ENCODE peak calls at places on chromosomes 4 and X, in six cellular contexts. I, Z, P, K, C and O are unnamed samples.

GRCh38 chr4:79241846-79242245 is 84.0 kb downstream of the NAA11 start:
- DNase-seq in I (no peak), C (no peak), K (peak), P (peak), Z (no peak), O (no peak)

GRCh38 chr4:73976716-73977115 is 5.1 kb downstream of the PF4 start:
- DNase-seq in I (no peak), P (no peak), Z (no peak), K (no peak), C (no peak), O (no peak)

GRCh38 chrX:152819732-152820131 is 10.8 kb downstream of the CETN2 start:
- DNase-seq in Z (no peak), I (peak), C (no peak), K (no peak), P (no peak), O (no peak)

GRCh38 chr4:7031526-7032449 is 11.4 kb upstream of the TADA2B start:
- DNase-seq in K (no peak), Z (no peak), P (no peak), C (no peak), I (no peak), O (no peak)

GRCh38 chr4:20338841-20339240 is 87.1 kb downstream of the SLIT2 start:
- DNase-seq in I (no peak), K (no peak), C (no peak), Z (no peak), P (no peak), O (no peak)

GRCh38 chrX:2513120-2513664 is 12.4 kb upstream of the DHRSX start:
- DNase-seq in I (no peak), P (no peak), K (no peak), C (no peak), Z (no peak), O (no peak)

GRCh38 chrX:14533867-14534266 is 4.5 kb downstream of the GLRA2 start:
- DNase-seq in P (no peak), Z (no peak), K (no peak), C (no peak), I (no peak), O (no peak)

GRCh38 chrX:69968956-69969355 is 80.8 kb downstream of the AWAT2 start:
- DNase-seq in I (no peak), Z (no peak), C (no peak), K (no peak), P (no peak), O (peak)

GRCh38 chr4:139764686-139765085 is 99.1 kb downstream of the MGST2 start:
- DNase-seq in I (no peak), K (no peak), P (no peak), Z (no peak), C (no peak), O (peak)

GRCh38 chr4:68732653-68733466 is 62.4 kb upstream of the UGT2B15 start:
- DNase-seq in K (no peak), I (no peak), Z (no peak), P (no peak), C (no peak), O (no peak)

GRCh38 chr4:39051454-39051853 is 10.6 kb upstream of the KLHL5 start:
- DNase-seq in K (no peak), P (no peak), Z (no peak), C (no peak), I (no peak), O (no peak)

GRCh38 chr4:138816883-138817282 is 198.7 kb upstream of the NOCT start:
- DNase-seq in C (no peak), K (no peak), I (no peak), Z (no peak), P (no peak), O (no peak)

GRCh38 chrX:57565198-57565597 is 26.6 kb upstream of the ZXDB start:
- DNase-seq in C (no peak), K (no peak), Z (no peak), P (peak), I (no peak), O (no peak)

GRCh38 chr4:121072080-121072835 is at the start of gene NDNF:
- DNase-seq in C (peak), K (no peak), Z (no peak), I (peak), P (peak), O (peak)

GRCh38 chr4:21848001-21848400 is 100.6 kb downstream of the KCNIP4 start:
- DNase-seq in P (no peak), C (no peak), Z (no peak), K (no peak), I (no peak), O (no peak)

GRCh38 chrX:21940356-21940829 is at the start of gene SMS:
- DNase-seq in I (peak), K (peak), Z (peak), C (peak), P (peak), O (peak)

GRCh38 chr4:7798215-7798995 is 141.3 kb downstream of the AFAP1 start:
- DNase-seq in Z (no peak), K (no peak), I (no peak), C (no peak), P (peak), O (no peak)

GRCh38 chr4:86250006-86250405 is 109.8 kb downstream of the MAPK10 start:
- DNase-seq in P (no peak), I (no peak), Z (no peak), C (no peak), K (no peak), O (no peak)

GRCh38 chr4:24126776-24127175 is 236.9 kb upstream of the PPARGC1A start:
- DNase-seq in C (no peak), I (no peak), P (no peak), Z (no peak), K (no peak), O (no peak)

GRCh38 chr4:138897818-138898226 is 117.8 kb upstream of the NOCT start:
- DNase-seq in I (peak), Z (peak), C (no peak), P (peak), K (no peak), O (no peak)

GRCh38 chr4:129162450-129162849 is 66.5 kb downstream of the C4orf33 start:
- DNase-seq in C (no peak), K (no peak), I (no peak), P (no peak), Z (no peak), O (no peak)

GRCh38 chrX:24955372-24955771 is 60.4 kb downstream of the ARX start:
- DNase-seq in K (peak), P (peak), I (no peak), Z (no peak), C (no peak), O (no peak)

GRCh38 chr4:34323549-34324325 is 1920.6 kb downstream of the ARAP2 start:
- DNase-seq in K (no peak), P (peak), I (peak), Z (no peak), C (no peak), O (no peak)

GRCh38 chr4:82223715-82224114 is 150.1 kb downstream of the HNRNPD start:
- DNase-seq in I (no peak), Z (no peak), K (peak), C (peak), P (no peak), O (no peak)

GRCh38 chrX:80929251-80929650 is 119.6 kb upstream of the BRWD3 start:
- DNase-seq in Z (no peak), C (no peak), I (no peak), P (no peak), K (no peak), O (no peak)

GRCh38 chrX:144586756-144587155 is 660.5 kb upstream of the SPANXN1 start:
- DNase-seq in Z (no peak), C (no peak), K (no peak), P (peak), I (no peak), O (no peak)

GRCh38 chr4:6472387-6473263 is at the start of gene PPP2R2C:
- DNase-seq in P (peak), C (no peak), Z (no peak), I (no peak), K (no peak), O (no peak)

GRCh38 chr4:70195425-70195824 is at the start of gene ODAM:
- DNase-seq in C (no peak), K (no peak), Z (no peak), I (no peak), P (no peak), O (no peak)

GRCh38 chr4:55181606-55182005 is 56.2 kb upstream of the KDR start:
- DNase-seq in K (no peak), I (no peak), Z (no peak), P (no peak), C (no peak), O (no peak)

GRCh38 chr4:4308800-4309441 is 18.9 kb downstream of the ZBTB49 start:
- DNase-seq in Z (no peak), I (peak), K (no peak), C (no peak), P (no peak), O (no peak)

GRCh38 chrX:119181491-119181890 is 53.9 kb upstream of the KIAA1210 start:
- DNase-seq in Z (no peak), I (no peak), P (peak), C (no peak), K (no peak), O (peak)

GRCh38 chr4:6884341-6884870 is 25.2 kb upstream of the TBC1D14 start:
- DNase-seq in K (no peak), P (no peak), I (no peak), C (no peak), Z (no peak), O (no peak)

GRCh38 chrX:79130857-79131256 is 13.6 kb upstream of the GPR174 start:
- DNase-seq in P (no peak), K (no peak), Z (no peak), I (no peak), C (no peak), O (no peak)

GRCh38 chr4:8043596-8043995 is 103.9 kb upstream of the AFAP1 start:
- DNase-seq in K (no peak), Z (no peak), P (no peak), C (no peak), I (no peak), O (no peak)

GRCh38 chr4:24089831-24090531 is 200.1 kb upstream of the PPARGC1A start:
- DNase-seq in I (peak), Z (no peak), K (no peak), P (no peak), C (no peak), O (no peak)

GRCh38 chr4:120049732-120050494 is 16.7 kb downstream of the MAD2L1 start:
- DNase-seq in K (peak), P (peak), I (peak), C (peak), Z (peak), O (peak)

GRCh38 chr4:19936471-19936870 is 315.2 kb upstream of the SLIT2 start:
- DNase-seq in I (peak), C (no peak), Z (no peak), P (no peak), K (no peak), O (no peak)

GRCh38 chr4:45629717-45630116 is 494.1 kb downstream of the GABRG1 start:
- DNase-seq in K (no peak), P (no peak), C (no peak), Z (no peak), I (no peak), O (no peak)

GRCh38 chr4:88195666-88196365 is 37.4 kb upstream of the ABCG2 start:
- DNase-seq in P (no peak), I (no peak), K (no peak), C (no peak), Z (no peak), O (no peak)